ENCODE peak calls at places on chromosomes 3 and 15, in six cellular contexts. I is tibial nerve, Y is HL-60, W is chondrocyte, V is lung, R is fibroblast of pulmonary artery. N is an unnamed sample.
A peak's percentile ranks its signal among the peaks of the same experiment; 100 is the strongest.

GRCh38 chr3:11019116-11019515 is 26.6 kb downstream of the SLC6A1 start:
- DNase-seq in I (no peak), Y (no peak), W (no peak), V (no peak), R (peak; percentile 2), N (no peak)

GRCh38 chr3:99829844-99830243 is 12.2 kb downstream of the CMSS1 start:
- DNase-seq in I (no peak), Y (no peak), W (no peak), V (no peak), R (no peak), N (no peak)

GRCh38 chr15:31435891-31436628 is 109.4 kb downstream of the KLF13 start:
- DNase-seq in I (no peak), Y (peak; percentile 21), W (no peak), V (no peak), R (no peak), N (peak; percentile 72)

GRCh38 chr3:122875547-122876127 is 80.8 kb downstream of the SLC49A4 start:
- DNase-seq in I (no peak), Y (no peak), W (no peak), V (no peak), R (no peak), N (no peak)

GRCh38 chr15:87227846-87228245 is 1028.7 kb downstream of the NTRK3 start:
- DNase-seq in I (no peak), Y (no peak), W (no peak), V (no peak), R (peak; percentile 6), N (no peak)

GRCh38 chr3:123330441-123330991 is 118.4 kb downstream of the ADCY5 start:
- DNase-seq in I (no peak), Y (no peak), W (peak; percentile 77), V (no peak), R (peak; percentile 32), N (no peak)

GRCh38 chr3:146550743-146551510 is 6.5 kb upstream of the PLSCR1 start:
- DNase-seq in I (no peak), Y (no peak), W (no peak), V (no peak), R (peak; percentile 87), N (peak; percentile 80)

GRCh38 chr3:115552007-115552406 is 71.3 kb upstream of the GAP43 start:
- DNase-seq in I (no peak), Y (no peak), W (no peak), V (no peak), R (no peak), N (no peak)

GRCh38 chr15:101372960-101373525 is 78.0 kb upstream of the SNRPA1 start:
- DNase-seq in I (no peak), Y (no peak), W (no peak), V (no peak), R (no peak), N (no peak)

GRCh38 chr3:13866406-13866965 is 13.4 kb downstream of the WNT7A start:
- DNase-seq in I (no peak), Y (no peak), W (no peak), V (no peak), R (no peak), N (peak; percentile 23)

DNA sequence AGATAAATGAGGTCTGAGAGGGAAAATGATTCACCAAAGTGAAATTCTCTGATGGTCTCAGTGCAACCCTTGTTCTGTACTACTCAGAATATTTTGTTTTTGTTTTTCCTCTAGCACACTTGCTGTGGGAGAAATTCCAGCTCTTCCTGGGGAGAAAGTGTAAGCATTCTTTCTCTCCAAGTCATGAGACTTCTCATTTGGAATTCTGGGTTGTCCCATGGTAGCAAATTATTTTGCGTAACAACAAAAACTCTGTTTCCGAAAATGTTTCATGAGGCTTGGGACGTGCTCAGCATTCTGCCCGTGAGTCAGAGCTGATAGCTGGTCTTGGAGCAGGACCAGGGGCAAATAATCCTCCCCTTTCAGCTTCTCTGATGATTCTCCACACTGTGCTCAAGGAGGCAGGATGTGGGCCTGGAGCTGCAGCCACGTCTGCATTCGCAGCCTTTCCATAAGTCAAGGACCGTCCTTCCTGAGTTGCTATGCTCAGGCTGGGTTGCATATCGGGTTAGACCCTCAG is 70.3 kb downstream of the SENP2 start:
- DNase-seq in I (peak; percentile 60), Y (no peak), W (no peak), V (no peak), R (peak; percentile 99), N (peak; percentile 93)
- TF ChIP-seq CTCF in I (no peak), Y (no peak), W (no peak), V (no peak), R (no peak), N (no peak)

GRCh38 chr3:46695962-46696922 is 2.8 kb upstream of the ALS2CL start:
- DNase-seq in I (no peak), Y (no peak), W (no peak), V (no peak), R (no peak), N (peak; percentile 32)
- TF ChIP-seq CTCF in I (no peak), Y (no peak), W (peak; percentile 40), V (no peak), R (no peak), N (no peak)

DNA sequence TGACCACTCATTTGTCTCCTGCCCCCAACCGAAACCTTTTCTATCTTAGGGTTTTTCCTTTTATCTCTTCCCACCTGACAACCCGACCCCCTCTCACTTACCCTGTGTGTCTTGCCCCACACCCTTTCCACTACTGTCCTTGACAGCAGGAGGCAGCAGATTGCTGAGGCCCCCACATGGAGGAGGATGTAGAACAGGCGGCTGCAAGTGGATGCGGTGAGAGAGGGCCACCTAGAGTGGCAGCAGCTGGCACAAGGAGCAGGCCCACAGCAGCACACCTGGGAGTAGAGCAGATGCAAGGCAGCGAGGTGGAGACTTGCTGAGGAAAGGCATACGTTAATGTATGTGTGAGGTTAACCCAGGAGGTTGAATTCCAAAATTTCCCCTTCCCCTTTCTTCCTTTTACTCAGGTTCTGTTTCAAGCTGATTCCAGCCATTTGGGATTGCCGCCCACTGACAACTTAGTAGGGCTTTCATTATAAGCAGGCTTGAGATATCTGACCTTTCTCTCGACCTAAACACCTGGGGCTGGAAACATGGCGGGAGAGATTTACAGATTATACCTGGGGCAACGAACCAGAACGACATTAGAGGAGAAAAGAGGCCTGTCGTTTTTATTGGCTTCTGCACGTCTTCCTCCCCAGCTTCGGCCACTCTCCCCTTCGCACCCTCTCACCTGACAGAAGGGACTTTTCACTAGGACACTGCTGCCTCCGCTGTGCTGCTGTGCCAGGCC is 643 bp downstream of the SERINC4 start:
- DNase-seq in I (no peak), Y (no peak), W (no peak), V (no peak), R (no peak), N (no peak)
- TF ChIP-seq CTCF in I (no peak), Y (no peak), W (no peak), V (no peak), R (no peak), N (no peak)

GRCh38 chr3:136311256-136311655 is 61.1 kb downstream of the PCCB start:
- DNase-seq in I (no peak), Y (no peak), W (no peak), V (no peak), R (no peak), N (no peak)

DNA sequence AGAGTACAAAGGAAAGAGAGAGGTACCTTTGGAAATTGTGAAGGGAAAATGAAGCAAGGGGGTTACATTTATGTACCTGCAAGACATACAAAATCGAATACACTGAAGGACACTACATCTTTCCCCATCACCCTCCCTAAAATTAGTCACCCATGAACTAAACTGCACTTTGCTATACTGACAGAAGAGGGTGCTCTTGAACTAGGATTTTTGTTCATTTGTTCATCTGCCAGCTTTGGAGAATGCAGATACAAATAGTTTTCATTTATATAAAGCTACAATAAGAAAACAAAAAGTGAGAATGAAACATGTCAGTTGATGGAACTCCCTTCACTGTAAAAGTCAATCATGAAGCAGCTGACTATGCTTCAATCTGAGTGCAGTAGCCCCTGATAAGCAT is 55.7 kb downstream of the PCCB start:
- DNase-seq in I (no peak), Y (no peak), W (no peak), V (no peak), R (peak; percentile 79), N (peak; percentile 63)
- TF ChIP-seq CTCF in I (no peak), Y (no peak), W (peak; percentile 64), V (peak; percentile 27), R (peak; percentile 71), N (peak; percentile 39)

GRCh38 chr15:88621789-88622604 is 857 bp downstream of the AEN start:
- DNase-seq in I (no peak), Y (peak; percentile 49), W (no peak), V (no peak), R (peak; percentile 51), N (peak; percentile 40)

GRCh38 chr15:88622605-88622975 is 1.4 kb downstream of the AEN start:
- DNase-seq in I (no peak), Y (no peak), W (no peak), V (no peak), R (no peak), N (no peak)

GRCh38 chr15:88619796-88620195 is 1.3 kb upstream of the AEN start:
- DNase-seq in I (no peak), Y (no peak), W (no peak), V (no peak), R (no peak), N (no peak)

GRCh38 chr15:88623061-88623460 is 1.9 kb downstream of the AEN start:
- DNase-seq in I (no peak), Y (no peak), W (no peak), V (no peak), R (peak; percentile 63), N (peak; percentile 90)

GRCh38 chr15:88620995-88621772 is at the start of gene AEN:
- DNase-seq in I (peak; percentile 91), Y (peak; percentile 95), W (peak; percentile 99), V (peak; percentile 95), R (peak; percentile 96), N (peak; percentile 95)
- TF ChIP-seq CTCF in I (peak; percentile 29), Y (no peak), W (peak; percentile 20), V (no peak), R (no peak), N (no peak)

DNA sequence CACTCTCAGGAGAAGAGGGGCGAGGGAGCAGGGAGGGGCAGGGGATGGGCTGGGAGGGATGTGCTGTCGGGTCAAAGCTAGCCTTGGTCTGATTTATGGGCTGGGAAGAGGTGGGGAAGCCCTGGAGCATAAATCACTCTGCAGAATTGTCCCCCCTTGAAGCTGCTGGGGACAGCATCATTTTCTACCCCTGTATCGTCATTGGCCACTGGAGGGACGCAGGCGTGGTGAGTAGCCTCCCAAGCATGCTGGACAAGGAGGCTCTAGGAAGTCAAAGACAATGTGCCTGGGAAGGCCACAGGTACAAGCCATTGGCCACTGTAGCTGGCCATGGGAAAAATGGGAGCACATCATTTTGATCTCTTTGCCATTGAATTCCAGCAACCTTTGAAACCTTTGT is 175.5 kb upstream of the CTDSPL start:
- DNase-seq in I (no peak), Y (no peak), W (no peak), V (no peak), R (no peak), N (no peak)
- TF ChIP-seq CTCF in I (no peak), Y (no peak), W (peak; percentile 10), V (no peak), R (no peak), N (no peak)

GRCh38 chr3:87307805-87308204 is 31.4 kb upstream of the POU1F1 start:
- DNase-seq in I (no peak), Y (no peak), W (no peak), V (no peak), R (peak; percentile 7), N (no peak)
- TF ChIP-seq CTCF in I (no peak), Y (no peak), W (peak; percentile 38), V (no peak), R (peak; percentile 30), N (no peak)

GRCh38 chr15:20358066-20358780 is 183.4 kb downstream of the GOLGA6L6 start:
- DNase-seq in I (no peak), Y (no peak), W (peak; percentile 100), V (no peak), R (no peak), N (no peak)
- TF ChIP-seq CTCF in I (no peak), Y (no peak), W (no peak), V (no peak), R (no peak), N (no peak)

N was measured in MCF 10A.